ENCODE peak calls at places on chromosome 15, in eight cellular contexts. P is astrocyte of the spinal cord, D is activated T-helper 1 cell treated with Interleukin-2 at 50 U/mL for 16 hours, V is GM12892, K is mucosa of descending colon, Y is chondrocyte, R is HEK293T, T is heart right ventricle. U is an unnamed sample.

GRCh38 chr15:76391309-76391708 is 54.7 kb downstream of the ISL2 start:
- DNase-seq in P (no peak), D (no peak), V (no peak), K (no peak), Y (no peak), R (no peak), T (no peak), U (no peak)

GRCh38 chr15:40358492-40359353 is 704 bp downstream of the DISP2 start:
- DNase-seq in P (no peak), D (no peak), V (no peak), K (peak), Y (no peak), R (no peak), T (no peak), U (no peak)

GRCh38 chr15:78087944-78088772 is 4.2 kb upstream of the SH2D7 start:
- DNase-seq in P (no peak), D (no peak), V (no peak), K (no peak), Y (no peak), R (no peak), T (no peak), U (no peak)

GRCh38 chr15:48617619-48618018 is 27.9 kb downstream of the FBN1 start:
- DNase-seq in P (peak), D (no peak), V (no peak), K (no peak), Y (no peak), R (no peak), T (peak), U (no peak)

GRCh38 chr15:82904574-82904973 is 47.9 kb downstream of the HOMER2 start:
- DNase-seq in P (no peak), D (no peak), V (no peak), K (no peak), Y (no peak), R (no peak), T (no peak), U (no peak)

GRCh38 chr15:70873232-70874054 is 18.8 kb downstream of the THAP10 start:
- DNase-seq in P (no peak), D (no peak), V (no peak), K (no peak), Y (no peak), R (no peak), T (no peak), U (no peak)

GRCh38 chr15:45157056-45157455 is 27.3 kb downstream of the DUOX1 start:
- DNase-seq in P (peak), D (no peak), V (no peak), K (no peak), Y (no peak), R (no peak), T (no peak), U (no peak)

GRCh38 chr15:84772031-84772430 is 23.6 kb downstream of the ZNF592 start:
- DNase-seq in P (no peak), D (no peak), V (no peak), K (no peak), Y (no peak), R (no peak), T (no peak), U (no peak)

GRCh38 chr15:64842099-64842940 is 605 bp downstream of the PLEKHO2 start:
- DNase-seq in P (peak), D (no peak), V (no peak), K (no peak), Y (no peak), R (no peak), T (peak), U (peak)

GRCh38 chr15:50798684-50799083 is 33.2 kb upstream of the SPPL2A start:
- DNase-seq in P (no peak), D (no peak), V (no peak), K (no peak), Y (no peak), R (no peak), T (no peak), U (no peak)

GRCh38 chr15:100703032-100703578 is 100.7 kb downstream of the ASB7 start:
- DNase-seq in P (peak), D (no peak), V (peak), K (no peak), Y (no peak), R (no peak), T (no peak), U (peak)

GRCh38 chr15:64247535-64247905 is 84.7 kb upstream of the PPIB start:
- DNase-seq in P (no peak), D (no peak), V (no peak), K (no peak), Y (no peak), R (no peak), T (no peak), U (no peak)

GRCh38 chr15:65020419-65020818 is 9.0 kb downstream of the MTFMT start:
- DNase-seq in P (no peak), D (no peak), V (no peak), K (no peak), Y (no peak), R (no peak), T (no peak), U (no peak)

GRCh38 chr15:68352401-68353062 is 75.0 kb downstream of the FEM1B start:
- DNase-seq in P (peak), D (no peak), V (no peak), K (no peak), Y (peak), R (no peak), T (no peak), U (no peak)

GRCh38 chr15:86439614-86440013 is 359.9 kb downstream of the AGBL1 start:
- DNase-seq in P (no peak), D (no peak), V (no peak), K (no peak), Y (no peak), R (no peak), T (no peak), U (no peak)

GRCh38 chr15:59199775-59200465 is 6.7 kb upstream of the LDHAL6B start:
- DNase-seq in P (peak), D (no peak), V (no peak), K (no peak), Y (no peak), R (peak), T (no peak), U (no peak)

GRCh38 chr15:44536298-44536961 is 517 bp upstream of the EIF3J start:
- DNase-seq in P (no peak), D (no peak), V (no peak), K (peak), Y (peak), R (peak), T (peak), U (peak)

GRCh38 chr15:51286816-51287215 is 51.6 kb downstream of the CYP19A1 start:
- DNase-seq in P (no peak), D (no peak), V (no peak), K (no peak), Y (no peak), R (no peak), T (no peak), U (no peak)

GRCh38 chr15:63551400-63551799 is 45.8 kb upstream of the FBXL22 start:
- DNase-seq in P (peak), D (no peak), V (no peak), K (no peak), Y (no peak), R (no peak), T (no peak), U (no peak)

GRCh38 chr15:72116680-72117447 is 1.1 kb downstream of the MYO9A start:
- DNase-seq in P (no peak), D (no peak), V (no peak), K (no peak), Y (no peak), R (peak), T (peak), U (peak)